ENCODE peak calls at places on chromosomes 13 and 19, in six cellular contexts. N is endothelial cell; R is AG09319; Z is vagina; D is activated CD8-positive, alpha-beta T cell treated with anti-CD3 and anti-CD28 coated beads for 36 hours; V is mucosa of descending colon. X is an unnamed sample.

GRCh38 chr19:47158879-47159509 is 28.4 kb downstream of the SAE1 start:
- DNase-seq in N (no peak), R (no peak), Z (no peak), D (peak; percentile 60), V (no peak), X (no peak)

GRCh38 chr13:99746857-99747710 is 224.5 kb downstream of the ZIC5 start:
- DNase-seq in N (no peak), R (no peak), Z (no peak), D (no peak), V (no peak), X (no peak)

GRCh38 chr19:46618670-46619231 is 6.1 kb downstream of the PTGIR start:
- DNase-seq in N (no peak), R (no peak), Z (no peak), D (peak; percentile 55), V (no peak), X (peak; percentile 68)

GRCh38 chr13:51425410-51426042 is 27.3 kb downstream of the INTS6 start:
- DNase-seq in N (no peak), R (peak; percentile 8), Z (no peak), D (no peak), V (no peak), X (no peak)

GRCh38 chr19:43809762-43810696 is 7.8 kb upstream of the LYPD5 start:
- DNase-seq in N (no peak), R (peak; percentile 23), Z (no peak), D (no peak), V (no peak), X (peak; percentile 38)

GRCh38 chr13:24127116-24127631 is 33.3 kb upstream of the SPATA13 start:
- DNase-seq in N (no peak), R (no peak), Z (no peak), D (peak; percentile 67), V (peak; percentile 66), X (no peak)

GRCh38 chr13:33003458-33004019 is 12.7 kb upstream of the KL start:
- DNase-seq in N (no peak), R (no peak), Z (no peak), D (no peak), V (no peak), X (no peak)

GRCh38 chr19:30648321-30648720 is 276.1 kb downstream of the ZNF536 start:
- DNase-seq in N (peak; percentile 15), R (no peak), Z (no peak), D (no peak), V (no peak), X (no peak)

GRCh38 chr19:2047449-2048103 is 3.5 kb downstream of the MKNK2 start:
- DNase-seq in N (no peak), R (no peak), Z (peak; percentile 96), D (peak; percentile 54), V (peak; percentile 68), X (no peak)

GRCh38 chr13:74158028-74158427 is 23.8 kb upstream of the KLF12 start:
- DNase-seq in N (no peak), R (peak; percentile 1), Z (no peak), D (no peak), V (no peak), X (no peak)

GRCh38 chr13:113139580-113139979 is 17.0 kb downstream of the F10 start:
- DNase-seq in N (no peak), R (no peak), Z (no peak), D (no peak), V (no peak), X (no peak)

GRCh38 chr19:9937001-9937411 is 691 bp upstream of the OLFM2 start:
- DNase-seq in N (no peak), R (no peak), Z (no peak), D (no peak), V (no peak), X (no peak)

GRCh38 chr19:41064974-41065569 is 23.2 kb upstream of the CYP2A13 start:
- DNase-seq in N (peak; percentile 18), R (no peak), Z (no peak), D (no peak), V (no peak), X (peak; percentile 3)

GRCh38 chr13:112842343-112842856 is 126.6 kb upstream of the MCF2L start:
- DNase-seq in N (peak; percentile 47), R (no peak), Z (no peak), D (no peak), V (no peak), X (no peak)

GRCh38 chr13:106701810-106702341 is 133.9 kb upstream of the ARGLU1 start:
- DNase-seq in N (no peak), R (no peak), Z (no peak), D (no peak), V (no peak), X (no peak)

GRCh38 chr13:111872475-111873150 is 194.3 kb upstream of the SOX1 start:
- DNase-seq in N (no peak), R (no peak), Z (peak; percentile 67), D (no peak), V (no peak), X (no peak)

GRCh38 chr13:74191036-74191809 is 57.0 kb upstream of the KLF12 start:
- DNase-seq in N (no peak), R (no peak), Z (no peak), D (peak; percentile 38), V (no peak), X (no peak)

GRCh38 chr13:64482373-64482772 is 2747.8 kb downstream of the PCDH9 start:
- DNase-seq in N (no peak), R (no peak), Z (no peak), D (no peak), V (no peak), X (no peak)

GRCh38 chr13:31773538-31773937 is 34.2 kb downstream of the RXFP2 start:
- DNase-seq in N (no peak), R (no peak), Z (no peak), D (no peak), V (no peak), X (no peak)

DNA sequence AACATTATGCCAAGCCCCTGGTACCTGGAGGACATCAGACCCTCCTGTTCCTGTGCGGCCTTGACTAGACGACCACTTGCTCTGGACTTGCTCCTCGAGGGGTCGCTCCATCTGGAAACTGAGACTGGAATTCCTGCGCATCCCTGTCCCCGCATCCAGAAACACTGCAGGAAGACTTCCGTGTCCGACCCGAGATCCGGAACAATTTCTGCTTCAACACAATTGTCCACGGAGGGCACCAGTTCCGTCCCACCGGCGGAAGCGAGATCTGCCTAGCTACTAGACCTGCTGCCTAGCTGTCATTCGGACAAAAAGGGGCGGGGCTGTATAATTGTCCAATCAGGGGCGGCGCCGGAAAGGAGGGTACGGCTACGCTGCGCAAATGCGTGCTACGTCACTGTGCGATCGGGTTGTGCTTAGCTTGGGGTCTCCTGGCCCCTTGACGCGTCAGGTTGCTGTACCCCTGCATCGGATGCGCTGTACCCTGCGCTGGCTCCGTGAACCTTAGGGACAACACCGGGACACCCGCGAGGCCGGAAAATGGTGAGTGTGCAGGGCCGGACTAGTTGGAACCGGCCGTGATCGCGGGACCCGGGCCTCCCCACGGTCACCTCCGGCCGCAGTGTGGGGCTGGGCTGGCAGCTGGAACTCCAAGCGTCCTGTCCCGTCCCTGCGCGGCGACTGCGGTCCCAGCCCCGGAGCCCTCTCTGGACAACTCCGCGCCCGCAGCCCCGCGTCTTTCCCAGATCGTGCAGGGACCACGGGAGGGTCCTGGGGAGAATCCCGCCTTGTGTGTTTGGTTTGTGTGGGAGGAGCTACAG is at the start of the genes ZNF490 and ZNF791:
- DNase-seq in N (peak; percentile 96), R (peak; percentile 92), Z (peak; percentile 98), D (peak; percentile 99), V (peak; percentile 96), X (peak; percentile 94)
- TF ChIP-seq CTCF in N (no peak), R (no peak), Z (no peak), D (no peak), V (peak; percentile 19), X (no peak)

GRCh38 chr13:79680485-79680884 is 199.5 kb downstream of the NDFIP2 start:
- DNase-seq in N (no peak), R (no peak), Z (no peak), D (no peak), V (no peak), X (no peak)
- TF ChIP-seq CTCF in N (no peak), R (no peak), Z (no peak), D (no peak), V (no peak), X (no peak)

DNA sequence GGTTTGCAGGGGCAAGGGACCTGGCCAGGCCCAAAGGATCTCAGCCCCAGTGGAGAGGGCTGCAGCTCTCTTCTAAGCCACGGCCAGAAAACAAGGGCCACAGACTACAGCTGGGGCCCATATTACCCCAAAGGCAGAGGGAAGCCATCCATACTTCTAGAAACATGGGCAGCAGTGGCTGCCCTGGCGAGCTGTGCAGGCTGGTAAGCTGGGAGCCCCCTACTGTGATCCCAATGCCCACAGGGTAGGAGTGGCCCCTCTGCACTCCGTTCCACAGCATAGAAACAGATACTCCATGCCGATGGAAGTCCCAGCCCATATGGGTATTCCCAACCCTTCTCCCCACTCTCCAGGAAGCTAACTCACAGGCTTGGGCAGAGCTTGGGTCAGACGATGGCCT is 25.1 kb downstream of the VSTM2B start:
- DNase-seq in N (no peak), R (no peak), Z (no peak), D (no peak), V (no peak), X (no peak)
- TF ChIP-seq CTCF in N (no peak), R (no peak), Z (no peak), D (no peak), V (no peak), X (no peak)

GRCh38 chr19:14073925-14074838 is 1.6 kb downstream of the MISP3 start:
- DNase-seq in N (no peak), R (no peak), Z (no peak), D (peak; percentile 50), V (peak; percentile 83), X (no peak)
- TF ChIP-seq CTCF in N (no peak), R (no peak), Z (no peak), D (no peak), V (no peak), X (no peak)

GRCh38 chr13:28718538-28719226 is at the start of gene SLC46A3:
- DNase-seq in N (peak; percentile 99), R (peak; percentile 97), Z (no peak), D (peak; percentile 97), V (peak; percentile 99), X (peak; percentile 88)
- TF ChIP-seq CTCF in N (no peak), R (no peak), Z (no peak), D (no peak), V (peak; percentile 7), X (peak; percentile 5)

DNA sequence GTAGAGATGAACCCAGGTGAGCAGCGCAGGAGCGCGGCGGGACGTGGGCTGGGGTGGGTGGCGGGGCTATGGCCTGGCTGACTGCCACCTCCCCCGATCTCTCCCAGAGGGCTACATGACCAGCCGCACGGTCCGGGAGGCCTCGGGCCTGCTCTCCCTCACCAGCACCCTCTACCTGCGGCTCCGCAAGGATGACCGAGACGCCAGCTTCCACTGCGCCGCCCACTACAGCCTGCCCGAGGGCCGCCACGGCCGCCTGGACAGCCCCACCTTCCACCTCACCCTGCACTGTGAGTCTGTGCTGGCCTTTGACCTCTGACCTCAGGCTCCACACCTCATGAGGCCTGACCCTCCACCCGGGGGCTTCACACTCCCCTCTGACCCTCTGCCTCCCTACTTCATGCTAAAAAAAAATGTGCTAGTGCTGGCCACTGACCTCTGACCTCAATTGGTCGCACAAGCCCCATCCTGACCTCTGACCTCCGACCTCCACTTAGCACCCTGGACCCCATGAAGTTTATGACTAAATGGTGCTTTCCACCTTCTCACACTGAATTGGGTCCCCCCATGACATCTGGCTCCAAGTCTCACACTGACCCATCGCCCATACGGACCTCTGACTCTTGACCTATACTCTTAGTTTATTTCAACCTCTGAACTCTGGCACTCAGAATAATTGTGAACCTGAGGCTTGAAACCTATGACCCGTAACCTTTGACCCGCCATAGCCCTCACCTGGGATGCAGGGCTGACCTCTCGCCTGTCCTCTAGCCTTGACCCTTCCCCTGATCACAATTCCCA is 4.6 kb downstream of the BCAM start:
- DNase-seq in N (no peak), R (no peak), Z (no peak), D (no peak), V (no peak), X (no peak)
- TF ChIP-seq CTCF in N (no peak), R (no peak), Z (no peak), D (no peak), V (no peak), X (no peak)